ENCODE peak calls at places on chromosomes 4 and X, in eight cellular contexts. V is left lung; C is frontal cortex; F is psoas muscle; Y is Right ventricle myocardium superior; O is endothelial cell of umbilical vein; L is kidney tubule cell; B is stimulated activated CD8-positive, alpha-beta memory T cell treated with anti-CD3 and anti-CD28 coated beads, Interleukin-2, amount 100 ng/mL, for 48 hours. I is an unnamed sample.

GRCh38 chr4:179750374-179750773 is 2308.1 kb upstream of the AGA start:
- DNase-seq in C (no peak), L (no peak), Y (no peak), B (no peak), V (no peak), F (no peak), O (no peak), I (no peak)

GRCh38 chr4:2934077-2934812 is 29.0 kb downstream of the NOP14 start:
- DNase-seq in B (no peak), Y (peak; percentile 84), V (peak; percentile 62), C (no peak), F (peak; percentile 87), O (peak; percentile 20), L (peak; percentile 62), I (peak; percentile 38)

GRCh38 chr4:107757293-107757692 is 37.3 kb upstream of the PAPSS1 start:
- DNase-seq in L (no peak), Y (no peak), F (no peak), V (no peak), C (no peak), O (no peak), B (no peak), I (no peak)

GRCh38 chr4:39716356-39716755 is 18.4 kb downstream of the UBE2K start:
- DNase-seq in B (no peak), F (no peak), L (no peak), O (no peak), C (no peak), Y (no peak), V (no peak), I (no peak)

GRCh38 chrX:31350808-31351074 is 278.9 kb upstream of the FTHL17 start:
- DNase-seq in V (no peak), C (no peak), O (no peak), F (no peak), Y (no peak), B (no peak), L (no peak), I (no peak)

GRCh38 chr4:15239866-15240265 is 188.0 kb upstream of the C1QTNF7 start:
- DNase-seq in F (no peak), L (no peak), C (no peak), B (no peak), Y (no peak), V (no peak), O (no peak), I (peak; percentile 54)

GRCh38 chr4:75950416-75950815 is 9.6 kb upstream of the NAAA start:
- DNase-seq in L (no peak), F (no peak), C (no peak), B (no peak), O (no peak), V (no peak), Y (no peak), I (no peak)

GRCh38 chr4:57993934-57994333 is 883.7 kb upstream of the IGFBP7 start:
- DNase-seq in B (no peak), F (no peak), C (no peak), L (no peak), O (no peak), V (no peak), Y (no peak), I (no peak)

GRCh38 chr4:69376450-69376849 is 96.2 kb downstream of the UGT2B28 start:
- DNase-seq in V (no peak), F (no peak), Y (no peak), B (no peak), L (no peak), O (no peak), C (no peak), I (no peak)

GRCh38 chr4:107780665-107781064 is 44.1 kb upstream of the SGMS2 start:
- DNase-seq in Y (no peak), B (no peak), L (no peak), C (no peak), F (no peak), O (no peak), V (no peak), I (no peak)

GRCh38 chrX:154732421-154733071 is 18.3 kb downstream of the GAB3 start:
- DNase-seq in C (no peak), O (peak; percentile 52), L (peak; percentile 47), V (no peak), Y (no peak), B (no peak), F (no peak), I (peak; percentile 58)

GRCh38 chr4:7823416-7823824 is 116.2 kb downstream of the AFAP1 start:
- DNase-seq in L (peak; percentile 86), V (no peak), F (peak; percentile 80), Y (peak; percentile 87), B (no peak), C (no peak), O (peak; percentile 66), I (no peak)

GRCh38 chr4:117545042-117545441 is 459.7 kb upstream of the TRAM1L1 start:
- DNase-seq in O (no peak), L (no peak), Y (no peak), B (no peak), V (no peak), C (no peak), F (no peak), I (no peak)

GRCh38 chr4:38964942-38965775 is 67.0 kb downstream of the TMEM156 start:
- DNase-seq in F (no peak), Y (no peak), O (no peak), L (no peak), V (no peak), B (no peak), C (no peak), I (no peak)

GRCh38 chr4:102404551-102404969 is 59.3 kb upstream of the SLC39A8 start:
- DNase-seq in F (no peak), B (no peak), O (no peak), V (no peak), L (no peak), Y (no peak), C (no peak), I (no peak)

GRCh38 chrX:129653181-129653984 is 1.4 kb downstream of the APLN start:
- DNase-seq in Y (peak; percentile 56), B (no peak), V (no peak), O (no peak), F (peak; percentile 63), C (no peak), L (no peak), I (no peak)

GRCh38 chrX:105701310-105702052 is 120.9 kb upstream of the NRK start:
- DNase-seq in B (no peak), O (no peak), F (no peak), C (no peak), Y (no peak), L (peak; percentile 4), V (no peak), I (no peak)

GRCh38 chrX:100662153-100662552 is 18.2 kb downstream of the SRPX2 start:
- DNase-seq in C (no peak), B (no peak), F (no peak), V (no peak), Y (no peak), L (no peak), O (no peak), I (no peak)

GRCh38 chrX:137352101-137352660 is 213.7 kb upstream of the ZIC3 start:
- DNase-seq in O (no peak), F (no peak), V (no peak), C (no peak), L (no peak), Y (no peak), B (no peak), I (no peak)

GRCh38 chr4:73098713-73099112 is 29.2 kb upstream of the COX18 start:
- DNase-seq in L (no peak), O (peak; percentile 22), F (no peak), B (no peak), C (no peak), V (no peak), Y (no peak), I (no peak)

GRCh38 chr4:188869581-188869980 is 730.3 kb downstream of the TRIML1 start:
- DNase-seq in L (no peak), Y (no peak), V (no peak), O (no peak), B (no peak), F (no peak), C (no peak), I (peak; percentile 64)

GRCh38 chr4:122167369-122167768 is 15.2 kb downstream of the BLTP1 start:
- DNase-seq in L (no peak), Y (no peak), V (no peak), B (no peak), C (no peak), O (no peak), F (no peak), I (no peak)

GRCh38 chr4:8756816-8757215 is 114.8 kb downstream of the HMX1 start:
- DNase-seq in B (no peak), O (no peak), F (no peak), C (no peak), L (no peak), Y (peak; percentile 21), V (no peak), I (no peak)

GRCh38 chr4:139266583-139267257 is 13.3 kb downstream of the MGARP start:
- DNase-seq in F (peak; percentile 87), C (peak; percentile 30), Y (peak; percentile 80), B (peak; percentile 77), V (peak; percentile 79), O (peak; percentile 87), L (peak; percentile 84), I (peak; percentile 68)

GRCh38 chrX:46770817-46771163 is 11.9 kb upstream of the SLC9A7 start:
- DNase-seq in O (peak; percentile 14), V (no peak), L (peak; percentile 84), C (no peak), B (no peak), Y (no peak), F (no peak), I (peak; percentile 82)